ENCODE peak calls at places on chromosomes 6 and 20, in ten cellular contexts. N, F, G, Y, B, J, O, X, R and K are unnamed samples. For H3K4me1, the result is how much of the 10 kb centered on the place peaks cover.

GRCh38 chr6:129709909-129710721 is at the start of gene ARHGAP18:
- DNase-seq in N (peak), R (peak), X (peak), O (peak), Y (peak), G (peak), J (peak), F (peak), B (peak), K (peak)

GRCh38 chr6:113813207-113813606 is 43.9 kb upstream of the MARCKS start:
- DNase-seq in F (no peak), J (no peak), X (no peak), Y (no peak), G (no peak), B (no peak), N (no peak), O (no peak), R (no peak), K (no peak)

GRCh38 chr6:43996614-43997341 is 130.5 kb downstream of the MRPL14 start:
- DNase-seq in O (no peak), F (no peak), B (no peak), N (no peak), R (peak), X (no peak), G (no peak), J (peak), Y (no peak), K (no peak)

GRCh38 chr6:158018851-158019361 is 37.2 kb downstream of the SYNJ2 start:
- DNase-seq in Y (no peak), O (peak), R (no peak), N (no peak), X (no peak), J (no peak), G (no peak), B (peak), F (no peak), K (no peak)

GRCh38 chr6:4780360-4780812 is 4.2 kb downstream of the CDYL start:
- DNase-seq in B (no peak), R (no peak), X (no peak), N (peak), J (peak), O (no peak), Y (no peak), F (no peak), G (peak), K (no peak)

GRCh38 chr6:169978615-169979161 is 227.3 kb downstream of the ERMARD start:
- DNase-seq in N (no peak), F (no peak), R (peak), X (no peak), J (no peak), G (no peak), O (no peak), B (peak), Y (no peak), K (no peak)

GRCh38 chr6:73803562-73804221 is 107.7 kb downstream of the CD109 start:
- DNase-seq in J (peak), G (peak), X (peak), F (no peak), N (peak), O (no peak), R (no peak), B (no peak), Y (no peak), K (no peak)

GRCh38 chr6:165229216-165229615 is 80.2 kb downstream of the C6orf118 start:
- DNase-seq in B (no peak), O (no peak), X (no peak), R (no peak), F (no peak), N (no peak), G (no peak), J (no peak), Y (no peak), K (no peak)

GRCh38 chr6:149060985-149061760 is 256.3 kb upstream of the TAB2 start:
- DNase-seq in G (no peak), J (no peak), O (no peak), R (no peak), X (peak), Y (peak), F (no peak), B (no peak), N (peak), K (no peak)

GRCh38 chr20:64039293-64040160 is 3.5 kb downstream of the C20orf204 start:
- DNase-seq in Y (no peak), N (no peak), B (no peak), F (no peak), J (no peak), G (no peak), R (no peak), X (no peak), O (no peak), K (no peak)
- H3K4me3 ChIP-seq in Y (peak), N (peak), B (peak), F (peak), J (peak), G (peak), R (peak), X (no peak), O (no peak), K (peak)

GRCh38 chr6:36874443-36875249 is at the start of gene PPIL1:
- DNase-seq in G (peak), J (peak), B (peak), N (peak), Y (peak), X (peak), O (peak), R (peak), F (peak), K (peak)
- TF ChIP-seq CTCF in G (no peak), J (no peak), B (no peak), N (no peak), Y (no peak), X (no peak), O (no peak), R (no peak), F (no peak), K (no peak)

DNA sequence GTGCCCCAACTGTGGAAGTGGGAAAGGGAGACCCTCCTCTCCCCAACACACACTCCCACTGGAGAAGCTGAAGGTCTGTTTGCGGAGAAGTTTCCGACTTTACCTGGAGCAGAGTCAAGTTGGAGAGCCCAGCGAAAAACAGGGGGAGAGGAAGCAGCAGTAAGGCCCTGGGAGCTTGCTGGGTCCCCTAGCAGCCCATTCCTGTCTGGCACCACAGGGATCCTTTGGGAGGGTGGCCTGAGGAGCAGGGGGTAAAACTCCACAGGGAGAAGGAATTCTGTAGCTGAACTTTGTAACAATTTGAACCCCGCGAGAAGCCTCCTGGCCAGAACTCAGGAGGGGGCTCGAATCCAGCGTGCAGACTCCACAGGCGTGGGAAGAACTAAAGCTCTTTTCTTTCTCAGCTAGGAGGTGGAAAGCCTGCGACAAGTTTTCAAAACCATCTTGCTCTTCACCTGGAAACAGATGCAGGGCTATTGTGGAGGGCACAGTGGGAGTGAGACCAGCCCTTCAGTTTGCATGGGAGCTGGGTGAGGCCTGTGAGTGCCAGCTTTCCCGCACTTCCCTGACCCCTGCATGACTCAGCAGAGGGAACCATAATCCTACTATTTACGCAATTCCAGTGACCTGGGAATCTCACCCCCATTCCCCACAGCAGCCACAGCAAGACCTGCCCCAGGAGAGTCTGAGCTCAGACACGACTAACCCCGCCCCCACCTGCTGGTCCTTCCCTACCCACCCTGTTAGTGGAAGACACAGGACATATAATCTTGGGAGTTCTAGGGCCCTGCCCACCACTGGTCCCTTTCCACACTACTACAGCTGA is 25.8 kb downstream of the SERPINB9 start:
- DNase-seq in X (no peak), F (no peak), G (no peak), R (no peak), N (peak), J (peak), Y (no peak), B (no peak), O (no peak), K (no peak)
- H3K4me1 ChIP-seq in X (under half), F (under half), G (under half), R (under half), N (under half), J (under half), Y (under half), B (under half), O (under half), K (under half)

GRCh38 chr6:143726015-143726647 is 48.4 kb downstream of the PHACTR2 start:
- DNase-seq in B (no peak), G (no peak), Y (no peak), F (no peak), N (no peak), X (no peak), J (no peak), O (no peak), R (no peak), K (no peak)
- H3K4me3 ChIP-seq in B (no peak), G (no peak), Y (no peak), F (no peak), N (no peak), X (no peak), J (no peak), O (no peak), R (no peak), K (no peak)

DNA sequence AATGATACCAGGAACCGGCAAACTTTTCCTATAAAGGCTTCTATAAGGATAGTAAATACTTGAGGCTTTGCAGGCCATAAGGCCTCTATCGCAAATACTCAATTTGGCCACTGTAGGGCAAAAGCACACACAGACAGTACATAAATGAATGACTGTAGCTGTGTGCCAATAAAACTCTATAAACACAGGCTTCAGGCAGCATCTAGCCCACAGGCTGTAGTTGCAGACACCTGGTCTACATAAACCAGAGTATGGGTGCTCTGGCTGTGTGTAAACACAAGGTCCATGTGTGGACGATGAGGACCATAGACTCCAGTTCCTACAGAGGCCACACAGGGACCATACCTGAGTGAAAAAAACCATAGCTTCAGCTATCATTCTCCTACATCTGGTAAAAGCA is 52.2 kb downstream of the ZMYND8 start:
- DNase-seq in B (no peak), R (no peak), Y (peak), G (no peak), X (no peak), O (no peak), J (no peak), N (peak), F (no peak), K (no peak)
- TF ChIP-seq CTCF in B (no peak), R (no peak), Y (peak), G (no peak), X (peak), O (no peak), J (peak), N (peak), F (peak), K (peak)